ENCODE peak calls at places on chromosomes 3 and 15, in four cellular contexts. U is T follicular helper cell; E is effector memory CD8-positive, alpha-beta T cell; R is lower leg skin. L is an unnamed sample.

GRCh38 chr3:72338942-72339749 is 509.1 kb downstream of the SHQ1 start:
- DNase-seq in U (no peak), E (no peak), R (no peak), L (no peak)

GRCh38 chr3:40086890-40087884 is 222.3 kb upstream of the EIF1B start:
- DNase-seq in U (no peak), E (no peak), R (no peak), L (no peak)

GRCh38 chr3:128201158-128201755 is 48.0 kb downstream of the EEFSEC start:
- DNase-seq in U (no peak), E (no peak), R (no peak), L (no peak)

GRCh38 chr3:156899951-156900350 is 73.8 kb downstream of the LEKR1 start:
- DNase-seq in U (no peak), E (no peak), R (no peak), L (no peak)

GRCh38 chr3:18988619-18989229 is 159.6 kb upstream of the KCNH8 start:
- DNase-seq in U (no peak), E (no peak), R (no peak), L (peak; percentile 20)

GRCh38 chr3:178665747-178666146 is 129.5 kb downstream of the KCNMB2 start:
- DNase-seq in U (no peak), E (no peak), R (no peak), L (no peak)

GRCh38 chr15:38843736-38844590 is 279.3 kb upstream of the RASGRP1 start:
- DNase-seq in U (no peak), E (no peak), R (no peak), L (no peak)

GRCh38 chr3:52435246-52436101 is 9.4 kb downstream of the SEMA3G start:
- DNase-seq in U (no peak), E (no peak), R (no peak), L (no peak)

GRCh38 chr3:69013256-69014021 is at the start of gene EOGT:
- DNase-seq in U (peak; percentile 63), E (peak; percentile 74), R (peak; percentile 70), L (peak; percentile 71)

GRCh38 chr3:195546130-195546560 is 3.0 kb upstream of the PPP1R2 start:
- DNase-seq in U (no peak), E (no peak), R (peak; percentile 62), L (no peak)

GRCh38 chr3:132317229-132317948 is at the start of gene ACP3:
- DNase-seq in U (no peak), E (no peak), R (peak; percentile 37), L (no peak)

GRCh38 chr3:179526482-179526881 is 36.2 kb upstream of the ACTL6A start:
- DNase-seq in U (no peak), E (no peak), R (no peak), L (no peak)

GRCh38 chr15:89059006-89059405 is 29.2 kb upstream of the ABHD2 start:
- DNase-seq in U (no peak), E (no peak), R (no peak), L (no peak)

GRCh38 chr15:100658895-100659294 is 56.5 kb downstream of the ASB7 start:
- DNase-seq in U (no peak), E (no peak), R (no peak), L (no peak)

GRCh38 chr3:197234947-197235914 is 63.2 kb downstream of the DLG1 start:
- DNase-seq in U (no peak), E (no peak), R (no peak), L (no peak)

GRCh38 chr3:181719298-181719859 is 7.7 kb downstream of the SOX2 start:
- DNase-seq in U (no peak), E (no peak), R (no peak), L (no peak)

GRCh38 chr3:184727357-184728060 is 15.6 kb upstream of the MAGEF1 start:
- DNase-seq in U (no peak), E (peak; percentile 29), R (peak; percentile 74), L (peak; percentile 40)

GRCh38 chr3:196063456-196063855 is 18.4 kb downstream of the TFRC start:
- DNase-seq in U (no peak), E (no peak), R (no peak), L (no peak)

GRCh38 chr3:28973621-28974020 is 307.2 kb upstream of the RBMS3 start:
- DNase-seq in U (no peak), E (no peak), R (no peak), L (no peak)

GRCh38 chr3:139202226-139202958 is 141.4 kb upstream of the MRPS22 start:
- DNase-seq in U (no peak), E (no peak), R (no peak), L (no peak)

GRCh38 chr3:5116568-5116967 is 5.5 kb upstream of the ARL8B start:
- DNase-seq in U (no peak), E (no peak), R (no peak), L (no peak)

L was measured in immature natural killer cell.